ENCODE peak calls at places on chromosomes 2 and 18, in seven cellular contexts. P is endothelial cell, J is HFFc6, I is GM13977, B is BJ, O is pancreas, H is fibroblast of mammary gland. R is an unnamed sample.

GRCh38 chr2:164694275-164694695 is 73.0 kb upstream of the GRB14 start:
- DNase-seq in P (no peak), J (no peak), I (no peak), B (no peak), O (no peak), H (no peak), R (no peak)

GRCh38 chr18:48878471-48878870 is 72.3 kb downstream of the SMAD7 start:
- DNase-seq in P (no peak), J (no peak), I (no peak), B (no peak), O (no peak), H (no peak), R (no peak)

GRCh38 chr18:69957071-69957620 is 9.5 kb upstream of the CD226 start:
- DNase-seq in P (no peak), J (no peak), I (no peak), B (no peak), O (no peak), H (no peak), R (no peak)

GRCh38 chr2:149573760-149574159 is 13.8 kb downstream of the MMADHC start:
- DNase-seq in P (no peak), J (no peak), I (no peak), B (no peak), O (no peak), H (peak; percentile 24), R (no peak)

GRCh38 chr2:74250189-74250631 is 51.8 kb downstream of the MTHFD2 start:
- DNase-seq in P (peak; percentile 46), J (no peak), I (peak; percentile 85), B (no peak), O (peak; percentile 46), H (peak; percentile 44), R (no peak)

GRCh38 chr18:24657461-24657860 is 197.0 kb downstream of the HRH4 start:
- DNase-seq in P (peak; percentile 27), J (no peak), I (no peak), B (no peak), O (no peak), H (no peak), R (no peak)

GRCh38 chr2:207746131-207746530 is 23.6 kb downstream of the FZD5 start:
- DNase-seq in P (peak; percentile 51), J (peak; percentile 66), I (peak; percentile 65), B (no peak), O (peak; percentile 71), H (peak; percentile 76), R (no peak)

GRCh38 chr2:95303191-95303914 is 6.2 kb downstream of the KCNIP3 start:
- DNase-seq in P (no peak), J (no peak), I (no peak), B (no peak), O (no peak), H (no peak), R (no peak)

GRCh38 chr2:121258066-121258465 is 26.9 kb downstream of the TFCP2L1 start:
- DNase-seq in P (no peak), J (no peak), I (no peak), B (no peak), O (no peak), H (no peak), R (no peak)

GRCh38 chr2:28643324-28643723 is 108.3 kb upstream of the PPP1CB start:
- DNase-seq in P (no peak), J (no peak), I (no peak), B (no peak), O (peak; percentile 62), H (no peak), R (no peak)

GRCh38 chr2:68612765-68613519 is 30.4 kb upstream of the PROKR1 start:
- DNase-seq in P (no peak), J (no peak), I (no peak), B (no peak), O (no peak), H (no peak), R (no peak)

GRCh38 chr18:50559750-50560680 is at the start of gene MAPK4:
- DNase-seq in P (peak; percentile 31), J (no peak), I (peak; percentile 76), B (no peak), O (peak; percentile 68), H (peak; percentile 11), R (peak; percentile 73)

GRCh38 chr18:4016391-4017049 is 438.6 kb downstream of the DLGAP1 start:
- DNase-seq in P (no peak), J (peak; percentile 7), I (peak; percentile 17), B (no peak), O (no peak), H (peak; percentile 21), R (no peak)

GRCh38 chr18:42364042-42364441 is 409.0 kb downstream of the PIK3C3 start:
- DNase-seq in P (no peak), J (no peak), I (no peak), B (no peak), O (no peak), H (no peak), R (no peak)

GRCh38 chr18:46623541-46623940 is 33.5 kb downstream of the LOXHD1 start:
- DNase-seq in P (peak; percentile 53), J (no peak), I (no peak), B (no peak), O (no peak), H (no peak), R (peak; percentile 67)

GRCh38 chr2:43998263-43998662 is 2.5 kb upstream of the LRPPRC start:
- DNase-seq in P (no peak), J (no peak), I (no peak), B (no peak), O (no peak), H (no peak), R (no peak)

GRCh38 chr2:149857344-149857743 is 269.8 kb upstream of the MMADHC start:
- DNase-seq in P (no peak), J (peak; percentile 55), I (no peak), B (peak; percentile 12), O (no peak), H (peak; percentile 60), R (no peak)

GRCh38 chr18:38751897-38752296 is 1186.3 kb upstream of the CELF4 start:
- DNase-seq in P (no peak), J (no peak), I (no peak), B (no peak), O (no peak), H (no peak), R (no peak)

GRCh38 chr2:55048514-55048924 is 1.7 kb downstream of the RTN4 start:
- DNase-seq in P (no peak), J (peak; percentile 17), I (no peak), B (no peak), O (peak; percentile 35), H (peak; percentile 48), R (no peak)

GRCh38 chr2:142321706-142322280 is 191.0 kb upstream of the LRP1B start:
- DNase-seq in P (no peak), J (no peak), I (no peak), B (no peak), O (no peak), H (no peak), R (no peak)

GRCh38 chr18:63298393-63299015 is 21.1 kb downstream of the BCL2 start:
- DNase-seq in P (no peak), J (no peak), I (no peak), B (no peak), O (no peak), H (no peak), R (no peak)

GRCh38 chr2:98936133-98936916 is at the start of gene CRACDL:
- DNase-seq in P (peak; percentile 30), J (no peak), I (peak; percentile 56), B (no peak), O (peak; percentile 63), H (no peak), R (no peak)

GRCh38 chr2:68791914-68792313 is 57.3 kb downstream of the ARHGAP25 start:
- DNase-seq in P (no peak), J (no peak), I (no peak), B (no peak), O (no peak), H (no peak), R (no peak)

GRCh38 chr2:3001595-3002184 is 375.9 kb downstream of the EIPR1 start:
- DNase-seq in P (no peak), J (no peak), I (no peak), B (no peak), O (peak; percentile 31), H (peak; percentile 11), R (no peak)
- TF ChIP-seq CTCF in P (no peak), J (peak; percentile 13), I (peak; percentile 41), B (no peak), O (peak; percentile 7), H (peak; percentile 20), R (peak; percentile 41)

GRCh38 chr2:172704072-172704936 is 31.3 kb upstream of the RAPGEF4 start:
- DNase-seq in P (peak; percentile 49), J (peak; percentile 37), I (peak; percentile 41), B (no peak), O (no peak), H (peak; percentile 59), R (no peak)
- TF ChIP-seq CTCF in P (peak; percentile 72), J (peak; percentile 83), I (peak; percentile 56), B (peak; percentile 49), O (peak; percentile 46), H (peak; percentile 60), R (peak; percentile 74)

GRCh38 chr18:52408800-52409302 is 68.9 kb downstream of the DCC start:
- DNase-seq in P (no peak), J (no peak), I (no peak), B (no peak), O (no peak), H (no peak), R (no peak)

GRCh38 chr18:52409732-52410131 is 69.7 kb downstream of the DCC start:
- DNase-seq in P (no peak), J (no peak), I (peak; percentile 20), B (no peak), O (no peak), H (no peak), R (no peak)
- TF ChIP-seq CTCF in P (no peak), J (no peak), I (peak; percentile 34), B (no peak), O (no peak), H (no peak), R (no peak)

DNA sequence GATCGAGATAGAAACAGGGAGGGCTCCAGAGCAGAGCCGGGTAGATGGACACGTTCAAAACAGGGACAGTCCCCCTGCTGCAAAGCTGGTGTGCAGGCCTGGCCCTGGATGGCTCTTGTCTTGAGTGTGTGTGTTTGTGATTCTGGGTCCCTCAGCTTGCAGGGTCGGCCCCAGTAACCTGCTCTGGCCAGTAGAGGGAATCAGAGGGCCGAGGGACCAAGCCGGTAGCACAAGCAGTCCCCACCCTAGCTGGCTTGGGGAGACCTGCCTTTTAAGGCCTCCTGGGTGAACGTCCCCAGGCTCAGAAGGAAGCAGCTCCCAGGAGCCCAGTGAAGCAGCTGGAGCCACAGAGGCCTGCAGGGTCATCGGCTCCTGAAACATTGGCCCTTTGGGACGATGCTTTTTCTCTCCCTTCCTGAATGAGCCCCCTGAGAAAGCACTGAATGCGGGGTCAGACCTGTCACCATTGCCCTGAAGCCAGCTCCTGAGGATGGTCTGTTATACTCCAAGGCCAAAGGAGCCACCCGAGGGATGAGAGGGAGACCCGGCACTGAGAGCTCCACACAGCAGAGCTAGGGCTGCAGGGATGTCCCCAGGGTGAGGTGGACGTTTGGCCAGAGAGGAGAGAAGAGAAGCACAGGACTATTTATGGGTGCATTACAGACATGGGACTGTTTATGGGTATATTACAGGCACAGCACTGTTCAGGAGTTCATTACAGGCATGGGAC is 15.4 kb upstream of the MLPH start:
- DNase-seq in P (peak; percentile 63), J (peak; percentile 64), I (peak; percentile 64), B (no peak), O (peak; percentile 50), H (peak; percentile 78), R (no peak)
- TF ChIP-seq CTCF in P (peak; percentile 59), J (peak; percentile 86), I (peak; percentile 54), B (peak; percentile 90), O (peak; percentile 36), H (peak; percentile 83), R (peak; percentile 64)

R was measured in type B pancreatic cell.